ENCODE peak calls at places on chromosomes 12 and 14, in four cellular contexts. B, Y, U and G are unnamed samples. For H3K27me3, the result is how much of the 10 kb centered on the place peaks cover.

GRCh38 chr12:18257251-18257650 is 4.1 kb upstream of the PIK3C2G start:
- DNase-seq in Y (no peak), U (no peak), B (no peak), G (no peak)

GRCh38 chr14:30005114-30005698 is 77.6 kb upstream of the PRKD1 start:
- DNase-seq in B (no peak), U (peak), Y (no peak), G (no peak)

GRCh38 chr14:95445676-95446075 is 70.8 kb downstream of the SYNE3 start:
- DNase-seq in B (no peak), U (no peak), Y (no peak), G (no peak)

GRCh38 chr12:127143020-127143419 is 1124.0 kb upstream of the TMEM132C start:
- DNase-seq in B (peak), Y (no peak), U (peak), G (peak)

GRCh38 chr14:51441001-51441400 is 201.0 kb downstream of the TMX1 start:
- DNase-seq in Y (no peak), B (peak), U (peak), G (no peak)

GRCh38 chr14:105853089-105853906 is 326.9 kb downstream of the TMEM121 start:
- DNase-seq in U (no peak), B (no peak), Y (no peak), G (peak)

GRCh38 chr14:102479777-102480176 is 29.8 kb downstream of the ANKRD9 start:
- DNase-seq in U (no peak), B (no peak), Y (peak), G (no peak)

GRCh38 chr14:90642239-90642717 is 174.0 kb downstream of the TTC7B start:
- DNase-seq in U (peak), Y (no peak), B (no peak), G (peak)

GRCh38 chr12:95051241-95051640 is 22.2 kb downstream of the NR2C1 start:
- DNase-seq in Y (no peak), U (no peak), B (no peak), G (no peak)

GRCh38 chr12:11621797-11622423 is 27.6 kb upstream of the ETV6 start:
- DNase-seq in B (no peak), Y (no peak), U (peak), G (peak)

GRCh38 chr14:101633276-101633675 is 72.0 kb downstream of the DIO3 start:
- DNase-seq in B (peak), Y (no peak), U (no peak), G (no peak)

DNA sequence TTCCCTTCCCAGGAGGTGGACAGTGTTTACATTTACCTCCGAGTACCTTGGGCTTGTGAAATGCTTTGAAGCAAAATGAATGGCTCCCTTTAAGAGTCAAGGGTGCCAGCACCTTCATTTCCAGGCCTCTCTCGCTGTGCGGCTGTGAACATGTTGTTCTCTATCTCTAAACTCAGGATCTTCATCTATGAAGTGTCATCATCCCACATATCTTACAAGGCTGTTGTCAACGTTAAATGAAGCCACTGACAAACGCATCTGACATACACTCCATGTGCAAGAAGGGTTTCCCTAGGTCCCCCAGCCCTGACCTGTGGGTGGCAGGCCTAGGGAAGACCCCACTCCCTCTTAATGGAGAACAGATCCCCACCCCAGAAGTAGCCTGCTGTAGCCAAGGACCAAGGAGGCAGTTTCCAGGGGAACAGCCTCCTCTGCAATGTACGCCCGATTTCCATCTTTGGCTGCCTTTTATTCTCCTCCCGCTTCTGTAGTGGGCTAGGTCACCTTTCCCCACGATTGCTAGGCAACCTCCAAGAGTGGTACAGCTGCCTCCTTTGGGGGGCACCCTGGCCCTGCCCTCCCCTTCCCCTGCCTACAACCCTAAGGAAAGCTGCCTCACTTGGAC is 7.6 kb downstream of the ACTN1 start:
- DNase-seq in B (no peak), U (no peak), Y (no peak), G (no peak)
- H3K27me3 ChIP-seq in B (under half), U (under half), Y (under half), G (under half)

GRCh38 chr12:130715150-130715995 is 726 bp downstream of the RIMBP2 start:
- DNase-seq in Y (no peak), B (no peak), U (peak), G (peak)

GRCh38 chr12:130716918-130717306 is 813 bp upstream of the RIMBP2 start:
- DNase-seq in B (no peak), Y (no peak), U (peak), G (no peak)

GRCh38 chr12:130715996-130716917 is at the start of gene RIMBP2:
- DNase-seq in U (peak), B (no peak), Y (no peak), G (peak)

GRCh38 chr12:130719263-130719892 is 3.3 kb upstream of the RIMBP2 start:
- DNase-seq in Y (no peak), B (no peak), U (no peak), G (peak)

DNA sequence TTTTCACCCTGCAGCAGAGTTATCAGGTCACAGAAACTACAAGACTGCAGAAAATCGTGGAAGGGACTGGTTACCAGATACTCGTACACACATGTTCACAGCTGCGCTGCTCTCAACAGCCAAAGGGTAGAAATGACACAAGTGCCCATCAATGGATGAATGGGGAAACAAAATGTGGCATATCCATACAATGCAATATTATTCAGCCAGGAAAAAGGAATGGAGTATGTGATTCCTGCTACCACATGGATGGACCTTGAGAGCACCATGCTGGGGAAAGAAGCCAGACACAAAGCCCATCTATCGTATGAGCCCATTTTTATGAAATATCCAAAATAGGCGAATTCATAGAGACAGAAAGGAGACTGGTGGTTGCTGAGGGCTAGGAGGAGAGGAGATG is 1.7 kb upstream of the RIMBP2 start:
- DNase-seq in U (no peak), Y (no peak), B (no peak), G (no peak)
- H3K27me3 ChIP-seq in U (under half), Y (under half), B (under half), G (half or more)

DNA sequence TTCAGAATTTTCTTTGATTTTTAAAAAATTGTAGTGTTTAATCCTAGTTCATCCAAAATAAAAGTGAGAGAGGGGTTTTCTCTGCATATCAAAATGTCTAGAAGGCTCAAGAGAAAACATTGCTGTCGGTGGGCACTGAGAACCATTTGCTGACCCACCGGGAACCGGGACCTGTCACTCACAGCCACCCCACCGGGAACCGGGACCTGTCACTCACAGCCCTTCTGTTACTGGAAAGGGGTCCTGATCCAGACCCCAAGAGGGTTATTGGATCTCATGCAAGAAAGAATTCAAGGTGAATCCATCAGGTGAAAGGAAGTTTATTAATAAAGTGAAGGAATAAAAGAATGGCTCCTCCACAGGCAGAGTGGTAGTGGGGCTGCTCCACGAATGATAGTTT is 106.0 kb upstream of the SFSWAP start:
- DNase-seq in U (no peak), B (no peak), Y (no peak), G (no peak)
- H3K27me3 ChIP-seq in U (under half), B (under half), Y (under half), G (under half)

DNA sequence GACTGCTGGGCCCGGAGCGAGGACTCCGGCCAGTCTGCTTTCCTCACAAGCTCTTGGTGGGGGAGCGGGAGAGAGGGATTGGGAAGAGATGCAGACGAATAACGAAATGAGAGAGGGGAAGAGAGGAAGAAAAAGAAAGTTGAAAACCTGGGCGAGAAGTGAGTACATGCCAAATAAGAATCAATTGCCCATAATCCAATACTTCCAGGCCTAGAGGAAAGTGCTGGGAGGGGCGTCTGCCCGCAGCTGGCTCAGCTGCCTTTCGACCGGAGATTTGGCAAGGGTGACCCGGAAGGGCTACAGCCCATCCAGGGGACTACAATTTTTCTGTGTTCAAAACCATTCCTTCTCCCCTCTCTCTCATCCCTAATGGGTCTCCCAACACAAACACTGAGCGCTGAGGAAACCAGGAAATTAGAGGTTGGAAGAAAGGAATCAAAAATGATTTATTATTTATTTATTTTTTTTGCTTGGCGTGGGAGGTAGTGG is 4.9 kb downstream of the NKX2-1 start:
- DNase-seq in B (no peak), U (no peak), Y (no peak), G (no peak)
- H3K27me3 ChIP-seq in B (half or more), U (half or more), Y (half or more), G (half or more)

GRCh38 chr14:99870617-99871016 is 77.4 kb downstream of the EML1 start:
- DNase-seq in U (no peak), B (no peak), Y (no peak), G (no peak)
- H3K27me3 ChIP-seq in U (under half), B (under half), Y (under half), G (under half)